ENCODE peak calls at places on chromosomes 5 and 9, in six cellular contexts. I, M, H, F, L and G are unnamed samples.

GRCh38 chr9:134215709-134216448 is 51.5 kb upstream of the RNU6ATAC start:
- DNase-seq in I (no peak), M (peak), H (no peak), F (peak), L (no peak), G (no peak)

GRCh38 chr5:150658699-150659265 is 2.3 kb upstream of the MYOZ3 start:
- DNase-seq in I (no peak), M (no peak), H (no peak), F (peak), L (no peak), G (no peak)

GRCh38 chr5:7518947-7519560 is 123.1 kb downstream of the ADCY2 start:
- DNase-seq in I (no peak), M (no peak), H (no peak), F (no peak), L (no peak), G (no peak)

GRCh38 chr5:125179617-125180016 is 433.2 kb upstream of the ZNF608 start:
- DNase-seq in I (no peak), M (no peak), H (no peak), F (no peak), L (no peak), G (no peak)

GRCh38 chr5:86974910-86975309 is 292.8 kb upstream of the RASA1 start:
- DNase-seq in I (no peak), M (no peak), H (no peak), F (no peak), L (no peak), G (no peak)

GRCh38 chr9:121285835-121286687 is 18.1 kb downstream of the GSN start:
- DNase-seq in I (no peak), M (peak), H (peak), F (peak), L (peak), G (no peak)

GRCh38 chr9:69571032-69571431 is 101.1 kb downstream of the APBA1 start:
- DNase-seq in I (no peak), M (no peak), H (no peak), F (no peak), L (no peak), G (no peak)

GRCh38 chr9:11158676-11159075 is 545.9 kb upstream of the PTPRD start:
- DNase-seq in I (no peak), M (no peak), H (no peak), F (no peak), L (no peak), G (no peak)

GRCh38 chr5:20420991-20421595 is 433.1 kb upstream of the CDH18 start:
- DNase-seq in I (no peak), M (no peak), H (no peak), F (no peak), L (no peak), G (no peak)

GRCh38 chr5:179346875-179347274 is 1.6 kb upstream of the ADAMTS2 start:
- DNase-seq in I (no peak), M (no peak), H (no peak), F (no peak), L (no peak), G (no peak)

GRCh38 chr5:67013719-67014118 is 182.9 kb downstream of the CD180 start:
- DNase-seq in I (no peak), M (no peak), H (no peak), F (no peak), L (no peak), G (no peak)

GRCh38 chr5:99104538-99105132 is 175.8 kb upstream of the CHD1 start:
- DNase-seq in I (peak), M (peak), H (no peak), F (no peak), L (no peak), G (no peak)

GRCh38 chr5:76674330-76675066 is 41.4 kb upstream of the F2R start:
- DNase-seq in I (no peak), M (no peak), H (peak), F (no peak), L (no peak), G (no peak)

GRCh38 chr9:134475051-134475790 is 149.0 kb downstream of the RXRA start:
- DNase-seq in I (no peak), M (peak), H (peak), F (peak), L (peak), G (peak)

GRCh38 chr5:54115768-54116403 is 194.5 kb downstream of the ARL15 start:
- DNase-seq in I (no peak), M (peak), H (no peak), F (no peak), L (no peak), G (no peak)

GRCh38 chr5:14906628-14907027 is 35.0 kb upstream of the ANKH start:
- DNase-seq in I (no peak), M (no peak), H (no peak), F (no peak), L (no peak), G (no peak)

GRCh38 chr9:133807037-133807436 is 68.9 kb upstream of the SARDH start:
- DNase-seq in I (no peak), M (no peak), H (no peak), F (no peak), L (no peak), G (peak)

GRCh38 chr5:174229640-174230350 is 184.3 kb downstream of the NSG2 start:
- DNase-seq in I (no peak), M (peak), H (no peak), F (no peak), L (no peak), G (no peak)

GRCh38 chr9:108411632-108412031 is 444.2 kb downstream of the ACTL7B start:
- DNase-seq in I (no peak), M (no peak), H (no peak), F (no peak), L (no peak), G (no peak)

GRCh38 chr9:128390150-128390812 is 19.1 kb downstream of the URM1 start:
- DNase-seq in I (no peak), M (no peak), H (no peak), F (no peak), L (no peak), G (no peak)

GRCh38 chr9:131500939-131501541 is 1.7 kb upstream of the POMT1 start:
- DNase-seq in I (no peak), M (peak), H (no peak), F (no peak), L (no peak), G (no peak)

GRCh38 chr9:127154390-127155191 is 32.2 kb upstream of the ANGPTL2 start:
- DNase-seq in I (no peak), M (peak), H (no peak), F (peak), L (peak), G (peak)

GRCh38 chr5:452856-453710 is 10.1 kb downstream of the EXOC3 start:
- DNase-seq in I (no peak), M (no peak), H (no peak), F (no peak), L (no peak), G (no peak)

GRCh38 chr5:157266286-157267007 is 524 bp downstream of the CYFIP2 start:
- DNase-seq in I (peak), M (no peak), H (no peak), F (peak), L (peak), G (peak)

GRCh38 chr9:91516781-91517180 is 93.1 kb upstream of the NFIL3 start:
- DNase-seq in I (no peak), M (no peak), H (no peak), F (no peak), L (no peak), G (no peak)

GRCh38 chr9:128383007-128383753 is 12.0 kb downstream of the URM1 start:
- DNase-seq in I (no peak), M (no peak), H (no peak), F (no peak), L (no peak), G (no peak)

GRCh38 chr5:26740182-26740581 is 298.2 kb downstream of the CDH9 start:
- DNase-seq in I (no peak), M (no peak), H (no peak), F (no peak), L (no peak), G (no peak)

GRCh38 chr5:151703227-151703626 is 16.5 kb upstream of the SPARC start:
- DNase-seq in I (no peak), M (no peak), H (no peak), F (no peak), L (no peak), G (no peak)

GRCh38 chr5:135458921-135459331 is 6.8 kb upstream of the TIFAB start:
- DNase-seq in I (no peak), M (peak), H (peak), F (peak), L (no peak), G (peak)

GRCh38 chr5:51138164-51138563 is 245.1 kb upstream of the ISL1 start:
- DNase-seq in I (no peak), M (no peak), H (no peak), F (no peak), L (no peak), G (no peak)
- TF ChIP-seq CTCF in I (no peak), M (no peak), H (no peak), F (no peak), L (no peak), G (no peak)

GRCh38 chr5:102638912-102639652 is 116.0 kb upstream of the PAM start:
- DNase-seq in I (no peak), M (no peak), H (no peak), F (no peak), L (no peak), G (no peak)

GRCh38 chr5:102638316-102638715 is 116.8 kb upstream of the PAM start:
- DNase-seq in I (no peak), M (no peak), H (no peak), F (no peak), L (no peak), G (no peak)
- H3K27ac ChIP-seq in I (no peak), M (no peak), H (no peak), F (no peak), L (no peak), G (no peak)

GRCh38 chr5:91383027-91383955 is at the start of gene ARRDC3:
- DNase-seq in I (peak), M (peak), H (peak), F (peak), L (peak), G (peak)

GRCh38 chr5:91382530-91383026 is 539 bp downstream of the ARRDC3 start:
- DNase-seq in I (no peak), M (peak), H (no peak), F (no peak), L (no peak), G (no peak)

GRCh38 chr5:91381134-91381773 is 1.9 kb downstream of the ARRDC3 start:
- DNase-seq in I (no peak), M (no peak), H (no peak), F (no peak), L (no peak), G (no peak)

GRCh38 chr5:91380491-91381133 is 2.5 kb downstream of the ARRDC3 start:
- DNase-seq in I (peak), M (peak), H (peak), F (peak), L (peak), G (peak)

GRCh38 chr5:91381774-91382492 is 1.2 kb downstream of the ARRDC3 start:
- DNase-seq in I (peak), M (peak), H (peak), F (peak), L (peak), G (no peak)
- TF ChIP-seq POLR2A in I (no peak), M (no peak), H (no peak), F (peak), L (peak), G (no peak)

DNA sequence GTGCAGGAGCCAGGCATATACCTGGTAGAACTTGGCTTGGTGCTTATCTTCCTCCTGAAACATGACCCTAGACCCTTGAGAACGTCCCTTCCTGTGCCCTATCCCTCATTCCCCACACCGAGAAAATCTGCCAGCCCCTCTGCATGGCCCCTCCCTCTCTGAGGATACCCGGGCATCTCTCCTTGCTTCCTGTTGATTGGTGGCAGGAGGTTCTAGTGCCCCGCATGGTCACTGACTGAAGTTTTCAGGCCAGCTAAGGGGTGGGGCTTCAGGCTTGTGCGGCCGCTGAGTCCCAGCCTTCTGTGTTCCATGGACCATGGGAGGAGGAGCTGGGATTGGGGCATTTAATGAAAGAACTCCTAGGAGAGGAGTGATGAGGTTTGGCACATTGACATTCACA is 22.8 kb downstream of the IGIP start:
- DNase-seq in I (peak), M (no peak), H (no peak), F (no peak), L (no peak), G (no peak)
- TF ChIP-seq CTCF in I (no peak), M (no peak), H (no peak), F (no peak), L (no peak), G (no peak)

DNA sequence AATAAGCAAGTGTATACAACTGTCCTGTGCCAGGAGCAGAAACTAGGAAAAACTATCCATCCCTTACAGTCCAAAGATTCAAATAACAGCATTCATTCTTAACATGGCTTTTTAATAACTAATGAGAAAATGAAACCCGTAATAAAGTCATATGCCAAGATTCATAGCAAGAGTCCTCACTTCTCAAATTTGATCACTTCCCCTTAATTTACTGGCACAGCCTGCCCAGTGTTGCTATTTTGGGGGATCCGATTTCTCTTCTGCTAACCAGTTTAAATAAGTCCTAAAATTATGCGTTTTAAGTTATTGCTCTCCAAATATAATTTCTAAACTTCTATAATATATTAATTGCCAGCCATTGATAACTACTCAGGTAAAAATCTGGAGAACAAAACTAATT is 177.0 kb upstream of the PTGER4 start:
- DNase-seq in I (no peak), M (no peak), H (no peak), F (no peak), L (no peak), G (no peak)
- H3K27ac ChIP-seq in I (no peak), M (no peak), H (peak), F (no peak), L (no peak), G (no peak)

DNA sequence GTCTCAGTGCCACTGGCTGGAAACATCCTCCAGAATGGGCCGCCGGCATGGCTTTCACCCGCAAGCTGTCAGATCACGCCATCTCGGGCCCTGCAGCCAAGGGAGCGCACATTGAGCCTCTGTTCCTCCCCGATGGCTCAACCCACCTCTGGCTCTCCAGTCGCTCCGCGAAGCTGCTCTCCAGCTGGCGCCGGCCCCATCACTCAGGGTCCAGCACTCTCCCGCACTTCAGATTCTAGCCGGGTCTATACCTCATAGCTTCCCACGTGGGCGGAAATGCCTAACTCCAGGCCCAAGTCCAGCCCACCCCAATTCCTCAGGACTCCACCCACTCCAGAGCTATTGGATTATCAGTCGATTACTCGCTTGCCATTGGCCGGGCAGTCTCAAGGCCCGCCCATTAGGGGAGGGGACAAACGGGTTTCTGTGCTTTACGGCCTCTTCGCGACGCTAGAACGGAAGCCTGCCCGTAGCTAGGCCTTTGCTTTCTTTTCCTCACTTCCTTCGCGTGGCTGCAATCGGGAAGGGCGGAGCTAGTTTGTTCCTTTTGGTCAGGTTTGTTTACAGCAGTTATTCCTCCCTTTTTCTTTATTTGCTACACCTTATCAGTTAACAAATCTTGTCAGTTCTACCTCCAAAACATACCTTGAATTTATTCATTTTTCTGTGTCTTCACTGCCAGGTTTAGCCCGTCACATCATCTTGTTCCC is at the start of gene NOL6:
- DNase-seq in I (peak), M (peak), H (peak), F (peak), L (peak), G (peak)
- TF ChIP-seq POLR2A in I (peak), M (peak), H (peak), F (peak), L (no peak), G (peak)

GRCh38 chr5:9646843-9647242 is 16.7 kb upstream of the TAS2R1 start:
- DNase-seq in I (no peak), M (no peak), H (no peak), F (no peak), L (no peak), G (no peak)

DNA sequence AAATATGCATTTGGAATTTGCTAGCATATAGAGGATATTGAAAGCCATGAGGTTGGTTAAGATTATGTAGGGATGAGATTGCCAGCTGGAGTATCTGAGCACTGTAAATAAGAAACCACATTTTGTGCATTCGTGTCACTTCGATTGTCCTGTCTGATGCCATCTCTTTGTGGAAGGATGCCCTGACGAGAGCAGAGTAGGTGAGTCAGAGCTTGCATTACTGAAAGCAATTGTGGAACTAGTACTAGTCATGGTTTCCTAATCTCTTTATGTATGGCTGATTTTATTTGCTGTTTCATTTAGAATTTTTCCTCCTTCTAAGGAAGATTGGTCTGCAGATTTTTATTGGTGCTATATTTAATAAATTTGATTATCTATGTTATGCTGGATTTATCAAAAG is 14.5 kb upstream of the TAS2R1 start:
- DNase-seq in I (no peak), M (peak), H (no peak), F (no peak), L (no peak), G (no peak)
- TF ChIP-seq CTCF in I (no peak), M (no peak), H (no peak), F (no peak), L (no peak), G (no peak)

GRCh38 chr9:106696804-106697203 is 166.2 kb upstream of the ZNF462 start:
- DNase-seq in I (no peak), M (no peak), H (no peak), F (no peak), L (no peak), G (no peak)

GRCh38 chr9:106700676-106701075 is 162.3 kb upstream of the ZNF462 start:
- DNase-seq in I (no peak), M (peak), H (peak), F (no peak), L (no peak), G (no peak)

GRCh38 chr9:106697799-106698591 is 165.0 kb upstream of the ZNF462 start:
- DNase-seq in I (no peak), M (peak), H (peak), F (peak), L (peak), G (peak)

GRCh38 chr9:106693546-106693945 is 169.4 kb upstream of the ZNF462 start:
- DNase-seq in I (no peak), M (no peak), H (no peak), F (no peak), L (no peak), G (no peak)

GRCh38 chr9:106697390-106697789 is 165.6 kb upstream of the ZNF462 start:
- DNase-seq in I (no peak), M (no peak), H (no peak), F (no peak), L (no peak), G (no peak)
- H3K27ac ChIP-seq in I (no peak), M (no peak), H (peak), F (no peak), L (no peak), G (no peak)

GRCh38 chr5:43603535-43604363 is 769 bp downstream of the NNT start:
- DNase-seq in I (no peak), M (peak), H (peak), F (peak), L (peak), G (peak)
- TF ChIP-seq POLR2A in I (no peak), M (no peak), H (peak), F (no peak), L (no peak), G (peak)

GRCh38 chr9:130021123-130021522 is 21.9 kb downstream of the FNBP1 start:
- DNase-seq in I (no peak), M (no peak), H (no peak), F (no peak), L (no peak), G (no peak)

GRCh38 chr9:130024597-130024994 is 18.4 kb downstream of the FNBP1 start:
- DNase-seq in I (peak), M (peak), H (no peak), F (no peak), L (no peak), G (no peak)

GRCh38 chr9:130023994-130024596 is 18.9 kb downstream of the FNBP1 start:
- DNase-seq in I (no peak), M (no peak), H (no peak), F (no peak), L (no peak), G (no peak)

GRCh38 chr9:130022566-130023146 is 20.3 kb downstream of the FNBP1 start:
- DNase-seq in I (no peak), M (no peak), H (no peak), F (no peak), L (no peak), G (no peak)

DNA sequence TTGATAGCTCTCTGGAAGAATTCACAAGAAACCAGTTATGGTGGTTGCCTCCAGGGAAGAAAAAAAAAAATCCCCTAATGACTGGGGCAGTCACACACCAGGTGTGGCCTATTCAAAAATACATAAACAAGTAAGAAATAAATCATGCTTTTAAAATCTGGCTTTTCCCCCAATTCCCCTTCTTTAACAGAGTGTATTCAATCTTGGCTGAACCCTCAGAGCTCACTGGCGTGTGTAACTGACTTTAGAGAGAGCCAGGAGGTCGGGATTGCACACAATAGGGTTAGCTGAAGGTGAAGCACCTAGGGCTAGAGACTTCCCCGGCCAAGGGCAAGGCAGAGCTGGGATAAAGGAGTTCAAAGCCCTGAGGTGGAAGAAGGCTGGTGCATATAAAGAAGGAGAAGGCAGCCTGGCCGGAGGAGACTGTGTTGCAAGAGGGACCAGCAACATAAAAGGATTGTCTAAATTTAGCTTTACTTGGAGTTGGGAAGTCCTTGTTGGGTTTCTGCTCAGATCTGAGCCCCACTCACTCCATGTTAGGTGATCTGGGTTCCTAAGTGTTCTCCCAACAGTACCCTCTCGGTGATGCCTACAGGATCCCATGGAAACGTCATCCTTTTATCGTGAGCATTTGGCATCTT is 19.7 kb downstream of the FNBP1 start:
- DNase-seq in I (no peak), M (no peak), H (no peak), F (no peak), L (peak), G (no peak)
- TF ChIP-seq CTCF in I (no peak), M (no peak), H (no peak), F (no peak), L (no peak), G (no peak)